ENCODE peak calls at places on chromosomes 16 and 17, in nine cellular contexts. O is WTC11, I is GM12878, R is HCT116, X is A549, M is H1, V is endothelial cell of umbilical vein, D is HepG2, W is SK-N-SH. K is an unnamed sample.
A peak's percentile ranks its signal among the peaks of the same experiment; 100 is the strongest.

GRCh38 chr16:78570409-78571141 is 471.1 kb downstream of the WWOX start:
- DNase-seq in X (no peak), D (no peak), I (no peak), R (no peak), V (no peak), O (no peak), M (no peak), W (no peak), K (no peak)

GRCh38 chr17:37485938-37486570 is 3.6 kb upstream of the DUSP14 start:
- DNase-seq in X (no peak), W (no peak), R (no peak), O (no peak), V (no peak), D (no peak), M (no peak), I (no peak), K (no peak)

GRCh38 chr17:68356520-68356919 is 65.2 kb downstream of the ARSG start:
- DNase-seq in O (no peak), R (no peak), X (no peak), I (peak; percentile 51), W (no peak), V (no peak), D (no peak), M (no peak), K (peak; percentile 92)

GRCh38 chr16:17026600-17027242 is 444.0 kb downstream of the XYLT1 start:
- DNase-seq in W (no peak), I (peak; percentile 92), R (no peak), X (no peak), V (no peak), M (no peak), D (no peak), O (no peak), K (no peak)

GRCh38 chr16:12508054-12508453 is 295.6 kb downstream of the CPPED1 start:
- DNase-seq in V (no peak), D (no peak), R (no peak), W (no peak), I (no peak), M (no peak), O (no peak), X (no peak), K (no peak)

GRCh38 chr16:85685251-85685650 is 3.5 kb downstream of the GINS2 start:
- DNase-seq in W (no peak), R (no peak), V (no peak), X (no peak), O (no peak), D (no peak), I (no peak), M (no peak), K (no peak)

GRCh38 chr16:77589071-77589755 is 133.1 kb upstream of the NUDT7 start:
- DNase-seq in W (no peak), R (no peak), O (no peak), M (no peak), V (no peak), I (no peak), D (no peak), X (no peak), K (no peak)

GRCh38 chr16:71746442-71747046 is 22.0 kb upstream of the PHLPP2 start:
- DNase-seq in X (peak; percentile 69), V (peak; percentile 47), O (no peak), M (no peak), W (peak; percentile 57), D (peak; percentile 51), I (no peak), R (peak; percentile 26), K (peak; percentile 61)

GRCh38 chr16:25264599-25264998 is 7.0 kb upstream of the ZKSCAN2 start:
- DNase-seq in M (no peak), R (no peak), I (no peak), W (no peak), O (peak; percentile 12), D (no peak), V (peak; percentile 24), X (no peak), K (peak; percentile 30)

GRCh38 chr16:74872302-74872701 is 97.7 kb upstream of the FA2H start:
- DNase-seq in V (no peak), R (no peak), I (no peak), D (no peak), O (no peak), M (no peak), W (no peak), X (no peak), K (no peak)

GRCh38 chr17:59373879-59374495 is 42.5 kb downstream of the YPEL2 start:
- DNase-seq in O (no peak), I (no peak), V (no peak), M (no peak), D (no peak), W (no peak), R (no peak), X (no peak), K (peak; percentile 91)

GRCh38 chr17:48611681-48612455 is 1.1 kb upstream of the HOXB7 start:
- DNase-seq in O (peak; percentile 64), D (no peak), W (no peak), V (peak; percentile 39), X (peak; percentile 71), I (no peak), M (no peak), R (no peak), K (no peak)

GRCh38 chr17:21287703-21288449 is 3.4 kb downstream of the MAP2K3 start:
- DNase-seq in W (peak; percentile 43), I (peak; percentile 83), M (no peak), X (peak; percentile 98), D (peak; percentile 97), R (peak; percentile 96), V (peak; percentile 97), O (no peak), K (peak; percentile 99)

GRCh38 chr16:3998793-3999478 is 117.3 kb downstream of the ADCY9 start:
- DNase-seq in O (no peak), M (no peak), V (no peak), X (peak; percentile 51), I (no peak), R (no peak), W (no peak), D (no peak), K (no peak)

GRCh38 chr17:80843741-80844156 is 147.9 kb upstream of the CHMP6 start:
- DNase-seq in M (no peak), V (no peak), R (no peak), D (peak; percentile 20), O (no peak), I (no peak), W (no peak), X (no peak), K (no peak)
- TF ChIP-seq MAX in M (no peak), V (no peak), R (no peak), D (no peak), O (no peak), I (no peak), W (no peak), X (no peak), K (no peak)

DNA sequence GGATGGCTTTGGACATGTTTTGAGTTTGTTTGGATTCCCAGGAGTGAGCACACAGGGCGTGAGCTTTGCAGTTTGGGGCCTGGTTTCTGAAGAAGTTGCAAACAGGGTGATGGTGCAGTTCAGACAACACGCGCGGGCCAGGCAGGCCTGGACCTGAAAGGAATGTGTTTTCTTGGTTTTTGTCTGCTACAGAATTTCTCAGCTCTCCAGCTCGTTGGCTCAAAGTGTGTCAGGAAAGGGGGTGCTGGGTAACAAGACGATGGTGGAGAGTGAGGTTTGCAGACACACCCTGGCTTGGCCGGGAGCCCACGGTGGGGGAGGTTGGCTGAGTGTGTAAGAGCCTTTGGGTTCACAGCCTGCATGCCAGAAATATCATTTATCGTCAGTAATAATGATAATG is 82.3 kb downstream of the CMIP start:
- DNase-seq in D (no peak), I (no peak), X (peak; percentile 53), O (no peak), R (no peak), W (no peak), M (no peak), V (peak; percentile 53), K (no peak)
- TF ChIP-seq MAX in D (no peak), I (no peak), X (no peak), O (no peak), R (no peak), W (no peak), M (no peak), V (no peak), K (no peak)

DNA sequence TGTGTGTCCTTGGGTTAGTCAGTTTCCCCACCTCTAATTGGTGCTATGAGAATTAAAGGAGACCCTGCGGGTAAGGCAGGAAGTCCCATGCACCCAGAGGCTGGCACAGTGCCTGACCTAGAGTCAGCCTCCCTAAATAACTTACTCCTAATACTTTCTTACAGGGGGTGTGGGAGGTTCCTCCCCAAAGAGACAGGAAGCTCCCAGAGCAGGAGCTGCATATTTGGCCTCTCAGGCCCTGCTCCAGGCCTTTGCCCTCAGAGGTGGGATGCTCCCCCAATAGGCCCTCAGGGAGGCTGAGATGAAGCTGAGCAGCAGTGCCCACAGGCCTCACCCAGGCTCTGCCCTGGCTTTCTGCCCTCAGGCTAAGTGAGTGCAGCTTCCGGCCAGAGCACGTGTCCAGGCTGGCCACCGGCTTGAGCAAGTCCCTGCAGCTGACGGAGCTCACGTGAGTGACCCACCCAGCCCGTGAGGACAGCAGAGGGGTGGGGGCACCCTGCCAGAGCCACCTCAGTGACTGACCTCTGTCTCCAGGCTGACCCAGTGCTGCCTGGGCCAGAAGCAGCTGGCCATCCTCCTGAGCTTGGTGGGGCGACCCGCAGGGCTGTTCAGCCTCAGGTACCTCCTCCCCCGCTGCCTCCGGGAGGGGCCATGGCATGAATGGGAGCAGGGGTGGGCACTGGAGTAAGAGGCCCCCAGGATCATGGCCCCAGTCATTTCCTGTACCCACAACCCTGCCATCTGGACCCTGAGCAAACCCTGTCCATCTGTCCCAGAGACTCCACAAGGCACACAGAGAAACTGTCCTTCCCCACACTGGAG is 31.1 kb upstream of the CPNE2 start:
- DNase-seq in V (no peak), D (peak; percentile 37), X (no peak), W (peak; percentile 75), R (no peak), O (no peak), I (no peak), M (no peak), K (peak; percentile 75)
- TF ChIP-seq MAX in V (no peak), D (peak; percentile 82), X (no peak), W (peak; percentile 79), R (peak; percentile 56), O (no peak), I (no peak), M (no peak), K (peak; percentile 37)

DNA sequence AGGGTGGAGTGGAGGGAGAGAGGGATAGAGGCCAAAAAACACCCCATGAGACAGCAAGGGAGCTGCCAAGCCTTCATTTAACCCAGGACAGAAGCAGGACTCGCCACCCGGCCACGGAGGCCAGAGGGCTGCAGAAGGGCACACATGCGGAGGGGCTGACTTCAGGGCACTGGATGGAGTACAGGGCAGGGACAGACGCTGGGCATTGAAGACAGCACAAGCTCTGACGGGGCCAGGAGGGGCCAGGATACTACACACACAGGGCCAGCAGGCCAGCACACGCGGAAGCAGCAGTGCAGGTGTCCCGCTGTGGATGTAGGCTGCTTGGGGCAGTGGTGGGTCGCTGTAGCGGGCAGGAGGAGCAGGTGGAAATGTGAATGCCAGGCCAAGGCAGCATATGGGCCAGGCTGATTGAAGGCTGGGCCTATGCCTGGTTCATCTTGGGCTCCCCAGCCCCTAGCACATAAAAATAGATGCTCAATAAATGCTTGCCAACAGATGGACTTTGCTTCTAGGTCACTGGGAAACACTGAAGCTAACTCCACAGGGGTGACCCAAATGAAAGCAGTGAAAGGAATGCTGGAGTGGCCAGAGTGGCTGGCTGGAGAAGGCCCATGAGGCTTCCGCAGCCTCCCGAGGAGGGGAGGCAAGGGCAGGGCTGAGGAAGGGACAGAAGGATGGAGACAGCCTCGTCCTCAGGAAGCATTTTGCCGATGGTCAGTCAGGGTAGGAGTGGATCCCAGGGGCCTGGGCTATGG is 61.6 kb downstream of the GNA13 start:
- DNase-seq in D (no peak), I (no peak), R (no peak), V (no peak), W (no peak), X (no peak), M (no peak), O (no peak), K (no peak)
- TF ChIP-seq MAX in D (no peak), I (no peak), R (no peak), V (no peak), W (no peak), X (no peak), M (no peak), O (no peak), K (no peak)